ENCODE peak calls at places on chromosomes 4 and X, in ten cellular contexts. One of them, this sample, is unnamed.

GRCh38 chr4:42787071-42787463 is 105.4 kb upstream of the GRXCR1 start:
- DNase-seq in RKO: no peak
- DNase-seq in retina: no peak
- DNase-seq in activated T-cell treated with anti-CD3 and anti-CD28 coated beads, Interleukin-2, amount 50 U/mL, for 72 hours: no peak
- DNase-seq in C1 segment of cervical spinal cord: no peak
- DNase-seq in activated naive CD8-positive, alpha-beta T cell treated with anti-CD3 and anti-CD28 coated beads for 36 hours: no peak
- DNase-seq in HT1080: no peak
- DNase-seq in tibial nerve: no peak
- DNase-seq in brain microvascular endothelial cell: no peak
- DNase-seq in progenitor cell of endocrine pancreas: no peak
- DNase-seq in this sample: no peak

GRCh38 chrX:107429090-107429489 is 20.4 kb upstream of the FRMPD3 start:
- DNase-seq in RKO: peak; percentile 34
- DNase-seq in retina: no peak
- DNase-seq in activated T-cell treated with anti-CD3 and anti-CD28 coated beads, Interleukin-2, amount 50 U/mL, for 72 hours: no peak
- DNase-seq in C1 segment of cervical spinal cord: no peak
- DNase-seq in activated naive CD8-positive, alpha-beta T cell treated with anti-CD3 and anti-CD28 coated beads for 36 hours: peak; percentile 9
- DNase-seq in HT1080: peak; percentile 17
- DNase-seq in tibial nerve: no peak
- DNase-seq in brain microvascular endothelial cell: no peak
- DNase-seq in progenitor cell of endocrine pancreas: no peak
- DNase-seq in this sample: no peak

GRCh38 chr4:15809473-15809872 is 31.3 kb downstream of the CD38 start:
- DNase-seq in RKO: no peak
- DNase-seq in retina: no peak
- DNase-seq in activated T-cell treated with anti-CD3 and anti-CD28 coated beads, Interleukin-2, amount 50 U/mL, for 72 hours: no peak
- DNase-seq in C1 segment of cervical spinal cord: no peak
- DNase-seq in activated naive CD8-positive, alpha-beta T cell treated with anti-CD3 and anti-CD28 coated beads for 36 hours: no peak
- DNase-seq in HT1080: no peak
- DNase-seq in tibial nerve: no peak
- DNase-seq in brain microvascular endothelial cell: no peak
- DNase-seq in progenitor cell of endocrine pancreas: no peak
- DNase-seq in this sample: no peak

GRCh38 chr4:134510544-134510943 is 309.0 kb upstream of the PABPC4L start:
- DNase-seq in RKO: no peak
- DNase-seq in retina: no peak
- DNase-seq in activated T-cell treated with anti-CD3 and anti-CD28 coated beads, Interleukin-2, amount 50 U/mL, for 72 hours: no peak
- DNase-seq in C1 segment of cervical spinal cord: no peak
- DNase-seq in activated naive CD8-positive, alpha-beta T cell treated with anti-CD3 and anti-CD28 coated beads for 36 hours: no peak
- DNase-seq in HT1080: no peak
- DNase-seq in tibial nerve: no peak
- DNase-seq in brain microvascular endothelial cell: no peak
- DNase-seq in progenitor cell of endocrine pancreas: no peak
- DNase-seq in this sample: no peak

GRCh38 chr4:41143721-41144379 is 70.5 kb downstream of the APBB2 start:
- DNase-seq in RKO: no peak
- DNase-seq in retina: no peak
- DNase-seq in activated T-cell treated with anti-CD3 and anti-CD28 coated beads, Interleukin-2, amount 50 U/mL, for 72 hours: no peak
- DNase-seq in C1 segment of cervical spinal cord: no peak
- DNase-seq in activated naive CD8-positive, alpha-beta T cell treated with anti-CD3 and anti-CD28 coated beads for 36 hours: no peak
- DNase-seq in HT1080: no peak
- DNase-seq in tibial nerve: no peak
- DNase-seq in brain microvascular endothelial cell: no peak
- DNase-seq in progenitor cell of endocrine pancreas: no peak
- DNase-seq in this sample: no peak

GRCh38 chrX:24990585-24990984 is 25.2 kb downstream of the ARX start:
- DNase-seq in RKO: no peak
- DNase-seq in retina: no peak
- DNase-seq in activated T-cell treated with anti-CD3 and anti-CD28 coated beads, Interleukin-2, amount 50 U/mL, for 72 hours: no peak
- DNase-seq in C1 segment of cervical spinal cord: no peak
- DNase-seq in activated naive CD8-positive, alpha-beta T cell treated with anti-CD3 and anti-CD28 coated beads for 36 hours: no peak
- DNase-seq in HT1080: no peak
- DNase-seq in tibial nerve: no peak
- DNase-seq in brain microvascular endothelial cell: no peak
- DNase-seq in progenitor cell of endocrine pancreas: no peak
- DNase-seq in this sample: no peak

GRCh38 chr4:74096265-74096980 is 2.6 kb downstream of the CXCL2 start:
- DNase-seq in RKO: no peak
- DNase-seq in retina: no peak
- DNase-seq in activated T-cell treated with anti-CD3 and anti-CD28 coated beads, Interleukin-2, amount 50 U/mL, for 72 hours: no peak
- DNase-seq in C1 segment of cervical spinal cord: no peak
- DNase-seq in activated naive CD8-positive, alpha-beta T cell treated with anti-CD3 and anti-CD28 coated beads for 36 hours: no peak
- DNase-seq in HT1080: no peak
- DNase-seq in tibial nerve: no peak
- DNase-seq in brain microvascular endothelial cell: peak; percentile 3
- DNase-seq in progenitor cell of endocrine pancreas: no peak
- DNase-seq in this sample: no peak

GRCh38 chrX:131987252-131987651 is 35.9 kb upstream of the STK26 start:
- DNase-seq in RKO: no peak
- DNase-seq in retina: no peak
- DNase-seq in activated T-cell treated with anti-CD3 and anti-CD28 coated beads, Interleukin-2, amount 50 U/mL, for 72 hours: no peak
- DNase-seq in C1 segment of cervical spinal cord: no peak
- DNase-seq in activated naive CD8-positive, alpha-beta T cell treated with anti-CD3 and anti-CD28 coated beads for 36 hours: no peak
- DNase-seq in HT1080: peak; percentile 23
- DNase-seq in tibial nerve: no peak
- DNase-seq in brain microvascular endothelial cell: no peak
- DNase-seq in progenitor cell of endocrine pancreas: no peak
- DNase-seq in this sample: no peak

GRCh38 chrX:23333842-23334535 is 660 bp upstream of the PTCHD1 start:
- DNase-seq in RKO: no peak
- DNase-seq in retina: peak; percentile 54
- DNase-seq in activated T-cell treated with anti-CD3 and anti-CD28 coated beads, Interleukin-2, amount 50 U/mL, for 72 hours: no peak
- DNase-seq in C1 segment of cervical spinal cord: no peak
- DNase-seq in activated naive CD8-positive, alpha-beta T cell treated with anti-CD3 and anti-CD28 coated beads for 36 hours: no peak
- DNase-seq in HT1080: no peak
- DNase-seq in tibial nerve: no peak
- DNase-seq in brain microvascular endothelial cell: no peak
- DNase-seq in progenitor cell of endocrine pancreas: peak; percentile 26
- DNase-seq in this sample: no peak

GRCh38 chr4:148778980-148779675 is 336.9 kb upstream of the NR3C2 start:
- DNase-seq in RKO: no peak
- DNase-seq in retina: no peak
- DNase-seq in activated T-cell treated with anti-CD3 and anti-CD28 coated beads, Interleukin-2, amount 50 U/mL, for 72 hours: no peak
- DNase-seq in C1 segment of cervical spinal cord: no peak
- DNase-seq in activated naive CD8-positive, alpha-beta T cell treated with anti-CD3 and anti-CD28 coated beads for 36 hours: no peak
- DNase-seq in HT1080: no peak
- DNase-seq in tibial nerve: no peak
- DNase-seq in brain microvascular endothelial cell: no peak
- DNase-seq in progenitor cell of endocrine pancreas: no peak
- DNase-seq in this sample: no peak

GRCh38 chrX:150525061-150525919 is 43.1 kb upstream of the MTM1 start:
- DNase-seq in RKO: no peak
- DNase-seq in retina: no peak
- DNase-seq in activated T-cell treated with anti-CD3 and anti-CD28 coated beads, Interleukin-2, amount 50 U/mL, for 72 hours: no peak
- DNase-seq in C1 segment of cervical spinal cord: peak; percentile 80
- DNase-seq in activated naive CD8-positive, alpha-beta T cell treated with anti-CD3 and anti-CD28 coated beads for 36 hours: no peak
- DNase-seq in HT1080: no peak
- DNase-seq in tibial nerve: no peak
- DNase-seq in brain microvascular endothelial cell: no peak
- DNase-seq in progenitor cell of endocrine pancreas: no peak
- DNase-seq in this sample: no peak

GRCh38 chr4:185256444-185256843 is 47.0 kb downstream of the SNX25 start:
- DNase-seq in RKO: peak; percentile 33
- DNase-seq in retina: no peak
- DNase-seq in activated T-cell treated with anti-CD3 and anti-CD28 coated beads, Interleukin-2, amount 50 U/mL, for 72 hours: no peak
- DNase-seq in C1 segment of cervical spinal cord: no peak
- DNase-seq in activated naive CD8-positive, alpha-beta T cell treated with anti-CD3 and anti-CD28 coated beads for 36 hours: no peak
- DNase-seq in HT1080: peak; percentile 89
- DNase-seq in tibial nerve: no peak
- DNase-seq in brain microvascular endothelial cell: peak; percentile 76
- DNase-seq in progenitor cell of endocrine pancreas: no peak
- DNase-seq in this sample: no peak

GRCh38 chr4:31366041-31366440 is 645.9 kb downstream of the PCDH7 start:
- DNase-seq in RKO: peak; percentile 28
- DNase-seq in retina: no peak
- DNase-seq in activated T-cell treated with anti-CD3 and anti-CD28 coated beads, Interleukin-2, amount 50 U/mL, for 72 hours: no peak
- DNase-seq in C1 segment of cervical spinal cord: no peak
- DNase-seq in activated naive CD8-positive, alpha-beta T cell treated with anti-CD3 and anti-CD28 coated beads for 36 hours: no peak
- DNase-seq in HT1080: no peak
- DNase-seq in tibial nerve: no peak
- DNase-seq in brain microvascular endothelial cell: peak; percentile 29
- DNase-seq in progenitor cell of endocrine pancreas: no peak
- DNase-seq in this sample: no peak

GRCh38 chrX:13085533-13085932 is 41.1 kb upstream of the FAM9C start:
- DNase-seq in RKO: no peak
- DNase-seq in retina: no peak
- DNase-seq in activated T-cell treated with anti-CD3 and anti-CD28 coated beads, Interleukin-2, amount 50 U/mL, for 72 hours: peak; percentile 60
- DNase-seq in C1 segment of cervical spinal cord: no peak
- DNase-seq in activated naive CD8-positive, alpha-beta T cell treated with anti-CD3 and anti-CD28 coated beads for 36 hours: peak; percentile 52
- DNase-seq in HT1080: no peak
- DNase-seq in tibial nerve: no peak
- DNase-seq in brain microvascular endothelial cell: no peak
- DNase-seq in progenitor cell of endocrine pancreas: no peak
- DNase-seq in this sample: no peak

GRCh38 chrX:147894332-147894870 is 17.3 kb upstream of the FMR1 start:
- DNase-seq in RKO: no peak
- DNase-seq in retina: no peak
- DNase-seq in activated T-cell treated with anti-CD3 and anti-CD28 coated beads, Interleukin-2, amount 50 U/mL, for 72 hours: no peak
- DNase-seq in C1 segment of cervical spinal cord: no peak
- DNase-seq in activated naive CD8-positive, alpha-beta T cell treated with anti-CD3 and anti-CD28 coated beads for 36 hours: no peak
- DNase-seq in HT1080: no peak
- DNase-seq in tibial nerve: no peak
- DNase-seq in brain microvascular endothelial cell: no peak
- DNase-seq in progenitor cell of endocrine pancreas: no peak
- DNase-seq in this sample: no peak

GRCh38 chr4:121370729-121371325 is 10.0 kb downstream of the QRFPR start:
- DNase-seq in RKO: peak; percentile 56
- DNase-seq in retina: no peak
- DNase-seq in activated T-cell treated with anti-CD3 and anti-CD28 coated beads, Interleukin-2, amount 50 U/mL, for 72 hours: peak; percentile 23
- DNase-seq in C1 segment of cervical spinal cord: no peak
- DNase-seq in activated naive CD8-positive, alpha-beta T cell treated with anti-CD3 and anti-CD28 coated beads for 36 hours: no peak
- DNase-seq in HT1080: peak; percentile 42
- DNase-seq in tibial nerve: peak; percentile 86
- DNase-seq in brain microvascular endothelial cell: peak; percentile 61
- DNase-seq in progenitor cell of endocrine pancreas: no peak
- DNase-seq in this sample: no peak

GRCh38 chr4:10317345-10317744 is 139.9 kb downstream of the ZNF518B start:
- DNase-seq in RKO: no peak
- DNase-seq in retina: no peak
- DNase-seq in activated T-cell treated with anti-CD3 and anti-CD28 coated beads, Interleukin-2, amount 50 U/mL, for 72 hours: no peak
- DNase-seq in C1 segment of cervical spinal cord: no peak
- DNase-seq in activated naive CD8-positive, alpha-beta T cell treated with anti-CD3 and anti-CD28 coated beads for 36 hours: no peak
- DNase-seq in HT1080: no peak
- DNase-seq in tibial nerve: no peak
- DNase-seq in brain microvascular endothelial cell: no peak
- DNase-seq in progenitor cell of endocrine pancreas: no peak
- DNase-seq in this sample: no peak

GRCh38 chr4:182554736-182555135 is 311.5 kb downstream of the TENM3 start:
- DNase-seq in RKO: no peak
- DNase-seq in retina: no peak
- DNase-seq in activated T-cell treated with anti-CD3 and anti-CD28 coated beads, Interleukin-2, amount 50 U/mL, for 72 hours: no peak
- DNase-seq in C1 segment of cervical spinal cord: no peak
- DNase-seq in activated naive CD8-positive, alpha-beta T cell treated with anti-CD3 and anti-CD28 coated beads for 36 hours: no peak
- DNase-seq in HT1080: no peak
- DNase-seq in tibial nerve: no peak
- DNase-seq in brain microvascular endothelial cell: no peak
- DNase-seq in progenitor cell of endocrine pancreas: no peak
- DNase-seq in this sample: no peak

GRCh38 chrX:135112096-135112729 is 8.1 kb downstream of the ETDB start:
- DNase-seq in RKO: peak; percentile 54
- DNase-seq in retina: peak; percentile 19
- DNase-seq in activated T-cell treated with anti-CD3 and anti-CD28 coated beads, Interleukin-2, amount 50 U/mL, for 72 hours: peak; percentile 44
- DNase-seq in C1 segment of cervical spinal cord: no peak
- DNase-seq in activated naive CD8-positive, alpha-beta T cell treated with anti-CD3 and anti-CD28 coated beads for 36 hours: peak; percentile 18
- DNase-seq in HT1080: peak; percentile 32
- DNase-seq in tibial nerve: peak; percentile 24
- DNase-seq in brain microvascular endothelial cell: peak; percentile 27
- DNase-seq in progenitor cell of endocrine pancreas: no peak
- DNase-seq in this sample: no peak

GRCh38 chr4:77712675-77713074 is 106.5 kb downstream of the CNOT6L start:
- DNase-seq in RKO: no peak
- DNase-seq in retina: no peak
- DNase-seq in activated T-cell treated with anti-CD3 and anti-CD28 coated beads, Interleukin-2, amount 50 U/mL, for 72 hours: no peak
- DNase-seq in C1 segment of cervical spinal cord: no peak
- DNase-seq in activated naive CD8-positive, alpha-beta T cell treated with anti-CD3 and anti-CD28 coated beads for 36 hours: no peak
- DNase-seq in HT1080: no peak
- DNase-seq in tibial nerve: no peak
- DNase-seq in brain microvascular endothelial cell: no peak
- DNase-seq in progenitor cell of endocrine pancreas: no peak
- DNase-seq in this sample: no peak

GRCh38 chr4:85018983-85019382 is 52.5 kb upstream of the WDFY3 start:
- DNase-seq in RKO: no peak
- DNase-seq in retina: no peak
- DNase-seq in activated T-cell treated with anti-CD3 and anti-CD28 coated beads, Interleukin-2, amount 50 U/mL, for 72 hours: no peak
- DNase-seq in C1 segment of cervical spinal cord: no peak
- DNase-seq in activated naive CD8-positive, alpha-beta T cell treated with anti-CD3 and anti-CD28 coated beads for 36 hours: no peak
- DNase-seq in HT1080: no peak
- DNase-seq in tibial nerve: no peak
- DNase-seq in brain microvascular endothelial cell: no peak
- DNase-seq in progenitor cell of endocrine pancreas: no peak
- DNase-seq in this sample: no peak

GRCh38 chr4:1031956-1032795 is 20.8 kb downstream of the FGFRL1 start:
- DNase-seq in RKO: no peak
- DNase-seq in retina: no peak
- DNase-seq in activated T-cell treated with anti-CD3 and anti-CD28 coated beads, Interleukin-2, amount 50 U/mL, for 72 hours: no peak
- DNase-seq in C1 segment of cervical spinal cord: no peak
- DNase-seq in activated naive CD8-positive, alpha-beta T cell treated with anti-CD3 and anti-CD28 coated beads for 36 hours: no peak
- DNase-seq in HT1080: no peak
- DNase-seq in tibial nerve: no peak
- DNase-seq in brain microvascular endothelial cell: no peak
- DNase-seq in progenitor cell of endocrine pancreas: no peak
- DNase-seq in this sample: no peak

GRCh38 chr4:70496231-70496630 is 22.1 kb upstream of the AMTN start:
- DNase-seq in RKO: no peak
- DNase-seq in retina: no peak
- DNase-seq in activated T-cell treated with anti-CD3 and anti-CD28 coated beads, Interleukin-2, amount 50 U/mL, for 72 hours: no peak
- DNase-seq in C1 segment of cervical spinal cord: no peak
- DNase-seq in activated naive CD8-positive, alpha-beta T cell treated with anti-CD3 and anti-CD28 coated beads for 36 hours: no peak
- DNase-seq in HT1080: no peak
- DNase-seq in tibial nerve: no peak
- DNase-seq in brain microvascular endothelial cell: no peak
- DNase-seq in progenitor cell of endocrine pancreas: no peak
- DNase-seq in this sample: no peak

This sample was measured in GOT3.